ENCODE peak calls at places on chromosomes 11 and 22, in five cellular contexts. One of them, this sample, is unnamed.

GRCh38 chr11:34749666-34750659 is 129.1 kb downstream of the EHF start:
- DNase-seq in RWPE1: peak
- DNase-seq in kidney epithelial cell: peak
- DNase-seq in HFF-Myc: peak
- DNase-seq in fibroblast of the aortic adventitia: peak
- DNase-seq in this sample: no peak

GRCh38 chr11:77071671-77072605 is 5.2 kb downstream of the CAPN5 start:
- DNase-seq in RWPE1: no peak
- DNase-seq in kidney epithelial cell: no peak
- DNase-seq in HFF-Myc: no peak
- DNase-seq in fibroblast of the aortic adventitia: no peak
- DNase-seq in this sample: no peak

GRCh38 chr11:36398261-36398953 is 102.3 kb downstream of the PRR5L start:
- DNase-seq in RWPE1: no peak
- DNase-seq in kidney epithelial cell: no peak
- DNase-seq in HFF-Myc: no peak
- DNase-seq in fibroblast of the aortic adventitia: no peak
- DNase-seq in this sample: no peak

GRCh38 chr11:2767751-2768150 is 68.0 kb upstream of the KCNQ1OT1 start:
- DNase-seq in RWPE1: no peak
- DNase-seq in kidney epithelial cell: no peak
- DNase-seq in HFF-Myc: no peak
- DNase-seq in fibroblast of the aortic adventitia: no peak
- DNase-seq in this sample: no peak

GRCh38 chr11:57458410-57459111 is 1.8 kb upstream of the RTN4RL2 start:
- DNase-seq in RWPE1: no peak
- DNase-seq in kidney epithelial cell: no peak
- DNase-seq in HFF-Myc: no peak
- DNase-seq in fibroblast of the aortic adventitia: peak
- DNase-seq in this sample: peak

GRCh38 chr11:69207165-69207889 is 51.6 kb downstream of the SMIM38 start:
- DNase-seq in RWPE1: no peak
- DNase-seq in kidney epithelial cell: no peak
- DNase-seq in HFF-Myc: no peak
- DNase-seq in fibroblast of the aortic adventitia: no peak
- DNase-seq in this sample: no peak

GRCh38 chr11:31820438-31820818 is 9.3 kb upstream of the PAX6 start:
- DNase-seq in RWPE1: no peak
- DNase-seq in kidney epithelial cell: no peak
- DNase-seq in HFF-Myc: no peak
- DNase-seq in fibroblast of the aortic adventitia: no peak
- DNase-seq in this sample: no peak

GRCh38 chr22:27866136-27867091 is 52.6 kb downstream of the PITPNB start:
- DNase-seq in RWPE1: peak
- DNase-seq in kidney epithelial cell: peak
- DNase-seq in HFF-Myc: peak
- DNase-seq in fibroblast of the aortic adventitia: peak
- DNase-seq in this sample: no peak

GRCh38 chr11:12824281-12825041 is 150.2 kb downstream of the TEAD1 start:
- DNase-seq in RWPE1: no peak
- DNase-seq in kidney epithelial cell: no peak
- DNase-seq in HFF-Myc: no peak
- DNase-seq in fibroblast of the aortic adventitia: no peak
- DNase-seq in this sample: no peak

GRCh38 chr11:6612816-6613136 is 760 bp upstream of the TAF10 start:
- DNase-seq in RWPE1: no peak
- DNase-seq in kidney epithelial cell: no peak
- DNase-seq in HFF-Myc: no peak
- DNase-seq in fibroblast of the aortic adventitia: no peak
- DNase-seq in this sample: peak

GRCh38 chr11:124075841-124076571 is 34.9 kb upstream of the OR10G7 start:
- DNase-seq in RWPE1: no peak
- DNase-seq in kidney epithelial cell: no peak
- DNase-seq in HFF-Myc: no peak
- DNase-seq in fibroblast of the aortic adventitia: no peak
- DNase-seq in this sample: peak

GRCh38 chr11:64887757-64888405 is 9.5 kb upstream of the EHD1 start:
- DNase-seq in RWPE1: peak
- DNase-seq in kidney epithelial cell: no peak
- DNase-seq in HFF-Myc: no peak
- DNase-seq in fibroblast of the aortic adventitia: peak
- DNase-seq in this sample: peak

This sample was measured in stimulated activated naive CD8-positive, alpha-beta T cell treated with anti-CD3 and anti-CD28 coated beads, Interleukin-15, Interleukin-2, amounts not matched to agents 100 U/mL and 50 U/mL, for 24 hours.